ENCODE peak calls at places on chromosomes 5 and 9, in ten cellular contexts. N is stomach; C is ovary; V is head of caudate nucleus; O is amniotic epithelial cell; T is neural crest cell; H is stimulated activated CD4-positive, alpha-beta T cell treated with anti-CD3 and anti-CD28 coated beads, Interleukin-12 subunit alpha, Interleukin-12 subunit beta, amount 100 ng/mL, for 48 hours; I is SW480; K is germinal center; G is right cardiac atrium. B is an unnamed sample.

GRCh38 chr9:137007060-137007815 is 10.9 kb upstream of the CLIC3 start:
- DNase-seq in N (no peak), C (peak; percentile 42), V (no peak), O (no peak), T (no peak), H (no peak), I (no peak), K (no peak), G (no peak), B (no peak)

GRCh38 chr5:102283111-102283797 is 12.8 kb downstream of the SLCO4C1 start:
- DNase-seq in N (no peak), C (no peak), V (no peak), O (no peak), T (no peak), H (no peak), I (no peak), K (no peak), G (no peak), B (no peak)

GRCh38 chr5:168822745-168823281 is 243.6 kb upstream of the PANK3 start:
- DNase-seq in N (no peak), C (no peak), V (peak; percentile 55), O (peak; percentile 14), T (no peak), H (no peak), I (peak; percentile 13), K (no peak), G (no peak), B (no peak)

GRCh38 chr9:100229561-100229960 is 123.2 kb downstream of the TEX10 start:
- DNase-seq in N (no peak), C (no peak), V (no peak), O (no peak), T (no peak), H (no peak), I (no peak), K (no peak), G (no peak), B (no peak)

GRCh38 chr5:88502179-88503064 is 233.8 kb upstream of the TMEM161B start:
- DNase-seq in N (no peak), C (no peak), V (no peak), O (no peak), T (no peak), H (no peak), I (peak; percentile 6), K (no peak), G (no peak), B (no peak)

GRCh38 chr9:34158362-34158869 is 20.4 kb upstream of the UBAP1 start:
- DNase-seq in N (no peak), C (no peak), V (no peak), O (peak; percentile 95), T (no peak), H (no peak), I (peak; percentile 95), K (no peak), G (no peak), B (peak; percentile 53)

GRCh38 chr5:66788556-66788955 is 192.4 kb downstream of the MAST4 start:
- DNase-seq in N (no peak), C (no peak), V (no peak), O (no peak), T (no peak), H (no peak), I (no peak), K (no peak), G (no peak), B (no peak)

GRCh38 chr9:75941577-75942311 is 51.3 kb downstream of the PCSK5 start:
- DNase-seq in N (no peak), C (no peak), V (no peak), O (no peak), T (no peak), H (no peak), I (no peak), K (no peak), G (peak; percentile 35), B (no peak)

GRCh38 chr9:116327702-116328440 is 174.3 kb downstream of the PAPPA start:
- DNase-seq in N (no peak), C (no peak), V (no peak), O (peak; percentile 53), T (no peak), H (no peak), I (no peak), K (no peak), G (no peak), B (no peak)

GRCh38 chr5:2757563-2758311 is 6.3 kb upstream of the IRX2 start:
- DNase-seq in N (no peak), C (no peak), V (no peak), O (peak; percentile 25), T (no peak), H (no peak), I (peak; percentile 30), K (no peak), G (no peak), B (no peak)

GRCh38 chr9:37514999-37515398 is 29.3 kb downstream of the POLR1E start:
- DNase-seq in N (no peak), C (no peak), V (no peak), O (no peak), T (no peak), H (no peak), I (no peak), K (no peak), G (no peak), B (no peak)

GRCh38 chr5:55159763-55160492 is at the start of gene GPX8:
- DNase-seq in N (no peak), C (peak; percentile 17), V (peak; percentile 46), O (peak; percentile 93), T (peak; percentile 41), H (no peak), I (peak; percentile 77), K (no peak), G (no peak), B (peak; percentile 60)

GRCh38 chr9:18555105-18555883 is 81.3 kb downstream of the ADAMTSL1 start:
- DNase-seq in N (no peak), C (no peak), V (no peak), O (no peak), T (no peak), H (no peak), I (no peak), K (no peak), G (no peak), B (no peak)

GRCh38 chr5:99949969-99950524 is 585.1 kb upstream of the FAM174A start:
- DNase-seq in N (no peak), C (no peak), V (no peak), O (no peak), T (no peak), H (no peak), I (no peak), K (no peak), G (no peak), B (no peak)

GRCh38 chr5:38468202-38468656 is 88.2 kb downstream of the LIFR start:
- DNase-seq in N (no peak), C (peak; percentile 40), V (no peak), O (peak; percentile 96), T (no peak), H (no peak), I (peak; percentile 86), K (no peak), G (no peak), B (no peak)

GRCh38 chr9:472676-473075 is 258.0 kb downstream of the DOCK8 start:
- DNase-seq in N (no peak), C (no peak), V (no peak), O (no peak), T (no peak), H (no peak), I (no peak), K (no peak), G (no peak), B (no peak)

GRCh38 chr5:124025306-124025705 is 513.3 kb downstream of the CSNK1G3 start:
- DNase-seq in N (no peak), C (no peak), V (no peak), O (no peak), T (no peak), H (no peak), I (peak; percentile 38), K (no peak), G (no peak), B (no peak)

GRCh38 chr9:120946259-120946658 is 19.7 kb upstream of the TRAF1 start:
- DNase-seq in N (no peak), C (no peak), V (no peak), O (peak; percentile 29), T (no peak), H (no peak), I (no peak), K (no peak), G (no peak), B (no peak)

GRCh38 chr5:9363026-9363793 is 182.7 kb downstream of the SEMA5A start:
- DNase-seq in N (no peak), C (no peak), V (no peak), O (peak; percentile 68), T (no peak), H (no peak), I (no peak), K (no peak), G (no peak), B (no peak)

GRCh38 chr9:72540348-72540873 is 19.0 kb downstream of the TMC1 start:
- DNase-seq in N (no peak), C (no peak), V (no peak), O (no peak), T (no peak), H (no peak), I (peak; percentile 93), K (no peak), G (no peak), B (no peak)

GRCh38 chr9:116155700-116156045 is 2.1 kb downstream of the PAPPA start:
- DNase-seq in N (no peak), C (peak; percentile 25), V (no peak), O (no peak), T (no peak), H (no peak), I (no peak), K (no peak), G (no peak), B (no peak)

GRCh38 chr5:139443766-139444473 is 4.6 kb upstream of the DNAJC18 start:
- DNase-seq in N (no peak), C (no peak), V (peak; percentile 10), O (peak; percentile 91), T (no peak), H (no peak), I (peak; percentile 43), K (no peak), G (no peak), B (no peak)

GRCh38 chr5:169201597-169201996 is 99.3 kb downstream of the SLIT3 start:
- DNase-seq in N (no peak), C (no peak), V (no peak), O (peak; percentile 18), T (no peak), H (no peak), I (no peak), K (no peak), G (no peak), B (no peak)

GRCh38 chr5:172276214-172276613 is 7.3 kb downstream of the UBTD2 start:
- DNase-seq in N (no peak), C (no peak), V (no peak), O (peak; percentile 77), T (no peak), H (no peak), I (peak; percentile 41), K (no peak), G (no peak), B (no peak)

GRCh38 chr9:123349691-123350480 is 6.1 kb upstream of the CRB2 start:
- DNase-seq in N (peak; percentile 47), C (peak; percentile 33), V (peak; percentile 67), O (peak; percentile 41), T (peak; percentile 79), H (peak; percentile 37), I (peak; percentile 48), K (peak; percentile 85), G (no peak), B (peak; percentile 81)

GRCh38 chr5:73280821-73281746 is 108.1 kb downstream of the TMEM174 start:
- DNase-seq in N (peak; percentile 70), C (peak; percentile 18), V (no peak), O (peak; percentile 80), T (no peak), H (no peak), I (no peak), K (no peak), G (no peak), B (no peak)

GRCh38 chr5:133122711-133123110 is 70.9 kb downstream of the HSPA4 start:
- DNase-seq in N (no peak), C (no peak), V (no peak), O (no peak), T (no peak), H (no peak), I (no peak), K (no peak), G (no peak), B (no peak)

GRCh38 chr9:120531683-120532300 is 48.2 kb downstream of the CDK5RAP2 start:
- DNase-seq in N (no peak), C (no peak), V (peak; percentile 78), O (peak; percentile 43), T (no peak), H (no peak), I (peak; percentile 69), K (peak; percentile 21), G (no peak), B (no peak)

B was measured in Caco-2.